ENCODE peak calls at places on chromosomes 7 and 10, in ten cellular contexts. P is hepatocyte, M is upper lobe of right lung, L is A549, Z is astrocyte, K is left lung, S is MM.1S, R is stomach, X is SK-N-SH, C is heart left ventricle. U is an unnamed sample.
A peak's percentile ranks its signal among the peaks of the same experiment; 100 is the strongest.

GRCh38 chr10:103897241-103897774 is 20.7 kb downstream of the STN1 start:
- DNase-seq in R (no peak), C (no peak), P (no peak), X (no peak), Z (no peak), L (no peak), K (no peak), S (no peak), M (no peak), U (no peak)

GRCh38 chr10:92123031-92123450 is 167.8 kb downstream of the CPEB3 start:
- DNase-seq in L (no peak), R (peak; percentile 72), X (no peak), P (peak; percentile 25), C (no peak), K (no peak), S (no peak), M (no peak), Z (no peak), U (no peak)

GRCh38 chr7:157432957-157433576 is 96.3 kb downstream of the DNAJB6 start:
- DNase-seq in K (peak; percentile 51), R (peak; percentile 30), P (peak; percentile 64), C (no peak), S (peak; percentile 21), Z (no peak), X (peak; percentile 88), L (peak; percentile 47), M (peak; percentile 65), U (no peak)

GRCh38 chr10:30433286-30433778 is 652 bp upstream of the MAP3K8 start:
- DNase-seq in P (peak; percentile 90), Z (peak; percentile 67), K (peak; percentile 90), R (peak; percentile 80), X (peak; percentile 78), M (peak; percentile 91), S (peak; percentile 54), C (peak; percentile 79), L (peak; percentile 90), U (no peak)

GRCh38 chr10:20481054-20481453 is 416.1 kb downstream of the NEBL start:
- DNase-seq in Z (no peak), X (no peak), C (no peak), K (no peak), S (no peak), R (no peak), P (no peak), M (no peak), L (no peak), U (no peak)

GRCh38 chr7:123994449-123994848 is 38.4 kb downstream of the TMEM229A start:
- DNase-seq in R (no peak), Z (no peak), M (no peak), C (no peak), S (no peak), L (no peak), K (no peak), X (no peak), P (no peak), U (no peak)

GRCh38 chr10:44965651-44966097 is 6.1 kb downstream of the RASSF4 start:
- DNase-seq in P (no peak), C (no peak), L (no peak), M (no peak), Z (no peak), R (no peak), X (no peak), K (no peak), S (no peak), U (no peak)

GRCh38 chr7:66921918-66922486 is 977 bp downstream of the TMEM248 start:
- DNase-seq in R (no peak), X (peak; percentile 40), S (peak; percentile 68), C (no peak), Z (no peak), L (no peak), M (no peak), K (no peak), P (peak; percentile 38), U (no peak)

DNA sequence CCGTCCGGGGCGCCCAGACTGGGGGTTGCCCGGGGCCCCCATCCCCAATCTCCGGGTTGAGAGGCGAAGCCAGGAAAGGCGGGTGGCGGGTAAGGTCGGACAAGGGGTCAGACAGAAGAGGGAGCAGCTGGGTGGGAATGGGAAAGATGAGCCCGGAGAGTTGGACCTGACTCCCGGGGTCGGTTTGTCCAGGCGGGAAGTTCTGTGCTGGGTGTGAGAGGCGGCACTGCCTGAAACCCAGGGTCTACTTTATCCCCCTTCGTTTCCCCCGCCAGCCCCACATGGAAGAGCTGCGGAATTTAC is 675 bp downstream of the SLC4A2 start:
- DNase-seq in R (no peak), K (no peak), M (no peak), C (no peak), P (no peak), Z (no peak), X (no peak), L (no peak), S (no peak), U (no peak)
- H3K4me1 ChIP-seq in R (peaks cover 58% of the 10 kb centered on the region), K (peaks cover 33% of the 10 kb centered on the region), M (peaks cover 36% of the 10 kb centered on the region), C (peaks cover 41% of the 10 kb centered on the region), P (peaks cover 44% of the 10 kb centered on the region), Z (peaks cover 54% of the 10 kb centered on the region), X (peaks cover 50% of the 10 kb centered on the region), L (peaks cover 43% of the 10 kb centered on the region), S (peaks cover 6% of the 10 kb centered on the region), U (peaks cover 15% of the 10 kb centered on the region)

DNA sequence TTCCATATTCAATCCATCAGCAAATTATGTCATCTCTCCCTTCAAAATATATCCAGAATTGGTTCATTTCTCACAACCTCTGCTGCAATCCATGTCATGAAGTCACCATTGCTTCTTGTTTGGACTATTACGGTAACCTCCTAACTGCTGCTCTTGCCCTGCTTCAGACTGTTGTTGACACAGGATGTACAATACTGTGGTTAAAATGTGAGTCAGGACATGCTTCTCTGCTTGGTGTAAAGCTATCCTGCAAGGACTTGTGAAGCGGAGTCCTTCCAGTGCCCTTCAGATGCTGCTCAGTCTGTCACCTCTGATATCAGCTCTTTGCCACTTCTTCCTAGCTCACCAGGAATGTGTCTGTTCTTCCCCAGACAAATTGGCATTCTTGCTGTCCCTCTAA is 10.4 kb upstream of the NXPH1 start:
- DNase-seq in X (no peak), M (no peak), C (no peak), Z (no peak), K (no peak), R (no peak), L (no peak), S (no peak), P (no peak), U (no peak)
- H3K27ac ChIP-seq in X (no peak overlapping the region), M (no peak overlapping the region), C (no peak overlapping the region), Z (no peak overlapping the region), K (no peak overlapping the region), R (no peak overlapping the region), L (no peak overlapping the region), S (no peak overlapping the region), P (no peak overlapping the region), U (no peak overlapping the region)

GRCh38 chr7:30864146-30864545 is 47.5 kb upstream of the AQP1 start:
- DNase-seq in P (no peak), R (no peak), L (no peak), Z (no peak), S (no peak), M (no peak), C (no peak), X (no peak), K (no peak), U (no peak)

GRCh38 chr7:30865077-30865476 is 46.6 kb upstream of the AQP1 start:
- DNase-seq in K (peak; percentile 0), L (no peak), P (no peak), S (no peak), Z (no peak), M (no peak), X (no peak), C (no peak), R (no peak), U (no peak)

GRCh38 chr7:30865821-30866220 is 45.8 kb upstream of the AQP1 start:
- DNase-seq in R (no peak), X (no peak), Z (no peak), L (no peak), C (no peak), K (peak; percentile 31), P (no peak), M (no peak), S (no peak), U (no peak)

GRCh38 chr7:30867483-30867882 is 44.2 kb upstream of the AQP1 start:
- DNase-seq in S (no peak), R (no peak), Z (no peak), X (no peak), M (no peak), C (no peak), L (no peak), K (peak; percentile 15), P (no peak), U (no peak)

DNA sequence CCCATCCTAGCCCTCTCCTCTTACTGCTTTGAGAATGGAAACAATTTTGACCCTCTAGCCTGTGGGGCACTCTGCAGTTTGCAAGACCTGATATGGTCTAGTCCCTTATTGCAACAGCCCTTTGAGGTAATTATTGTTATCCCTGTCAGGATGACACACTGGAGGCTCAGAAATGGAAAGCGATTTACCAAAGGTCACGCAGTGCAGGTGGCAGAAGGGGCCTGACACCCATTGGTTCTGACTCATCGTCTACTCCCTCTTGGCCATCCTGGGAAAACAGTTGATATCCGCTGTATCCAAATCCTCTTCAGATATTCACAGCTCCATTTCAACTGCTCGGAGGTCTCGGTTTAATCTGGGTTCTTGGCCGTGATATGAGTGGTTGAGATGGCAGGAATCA is 44.7 kb upstream of the AQP1 start:
- DNase-seq in M (no peak), K (peak; percentile 8), P (peak; percentile 58), L (no peak), R (no peak), C (no peak), S (no peak), X (no peak), Z (no peak), U (no peak)
- H3K4me1 ChIP-seq in M (no peaks in the 10 kb centered on the region), K (no peaks in the 10 kb centered on the region), P (no peaks in the 10 kb centered on the region), L (no peaks in the 10 kb centered on the region), R (no peaks in the 10 kb centered on the region), C (peaks cover 53% of the 10 kb centered on the region), S (no peaks in the 10 kb centered on the region), X (peaks cover 43% of the 10 kb centered on the region), Z (no peaks in the 10 kb centered on the region), U (peaks cover 1% of the 10 kb centered on the region)

GRCh38 chr10:14415676-14416307 is 85.1 kb upstream of the FRMD4A start:
- DNase-seq in K (no peak), C (no peak), X (no peak), Z (peak; percentile 50), L (no peak), M (no peak), S (no peak), R (no peak), P (no peak), U (no peak)

GRCh38 chr10:14414901-14415300 is 84.2 kb upstream of the FRMD4A start:
- DNase-seq in X (no peak), M (no peak), C (no peak), P (no peak), Z (peak; percentile 89), R (no peak), K (no peak), S (no peak), L (no peak), U (no peak)

GRCh38 chr10:14416308-14416700 is 85.6 kb upstream of the FRMD4A start:
- DNase-seq in P (peak; percentile 23), Z (peak; percentile 60), C (no peak), K (no peak), X (no peak), M (no peak), L (no peak), R (no peak), S (no peak), U (no peak)

GRCh38 chr10:14412624-14413023 is 81.9 kb upstream of the FRMD4A start:
- DNase-seq in C (no peak), R (no peak), X (no peak), M (no peak), K (no peak), S (no peak), Z (no peak), L (no peak), P (no peak), U (no peak)

DNA sequence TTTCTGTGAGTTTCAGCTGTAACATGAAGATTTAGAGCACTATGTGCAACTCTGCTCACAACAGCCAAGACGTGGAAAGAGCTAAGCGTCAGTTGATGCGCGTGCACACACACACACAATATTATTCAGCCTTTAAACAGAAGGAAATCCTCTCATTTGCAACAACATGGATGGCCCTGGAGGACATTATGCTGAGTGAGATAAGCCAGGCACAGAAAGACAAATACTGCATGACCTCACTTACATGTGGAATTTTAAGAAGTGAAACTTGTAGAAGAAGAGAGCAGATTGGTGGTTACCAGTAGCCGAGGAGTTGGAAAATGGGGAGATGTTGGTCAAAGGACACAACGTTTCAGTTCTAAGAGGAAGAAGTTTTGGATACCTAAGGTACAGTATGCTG is 82.9 kb upstream of the FRMD4A start:
- DNase-seq in L (no peak), X (no peak), C (no peak), P (no peak), R (no peak), S (no peak), M (no peak), Z (no peak), K (no peak), U (no peak)
- H3K27ac ChIP-seq in L (no peak overlapping the region), X (no peak overlapping the region), C (no peak overlapping the region), P (no peak overlapping the region), R (no peak overlapping the region), S (no peak overlapping the region), M (no peak overlapping the region), Z (no peak overlapping the region), K (no peak overlapping the region), U (no peak overlapping the region)